ENCODE peak calls at places on chromosomes 1 and 21, in nine cellular contexts. One of them, this sample, is unnamed.

GRCh38 chr1:151156515-151156819 is at the start of gene TNFAIP8L2:
- DNase-seq in adrenal gland: peak
- DNase-seq in astrocyte of the cerebellum: no peak
- DNase-seq in tibial artery: no peak
- DNase-seq in H1: no peak
- DNase-seq in AG09309: no peak
- DNase-seq in fibroblast of pulmonary artery: no peak
- DNase-seq in neural progenitor cell: peak
- DNase-seq in psoas muscle: peak
- DNase-seq in this sample: no peak

GRCh38 chr1:87955038-87955437 is 626.4 kb downstream of the LMO4 start:
- DNase-seq in adrenal gland: no peak
- DNase-seq in astrocyte of the cerebellum: no peak
- DNase-seq in tibial artery: no peak
- DNase-seq in H1: no peak
- DNase-seq in AG09309: no peak
- DNase-seq in fibroblast of pulmonary artery: no peak
- DNase-seq in neural progenitor cell: no peak
- DNase-seq in psoas muscle: no peak
- DNase-seq in this sample: no peak

GRCh38 chr1:33195560-33195959 is 13.7 kb upstream of the TRIM62 start:
- DNase-seq in adrenal gland: no peak
- DNase-seq in astrocyte of the cerebellum: no peak
- DNase-seq in tibial artery: no peak
- DNase-seq in H1: no peak
- DNase-seq in AG09309: no peak
- DNase-seq in fibroblast of pulmonary artery: no peak
- DNase-seq in neural progenitor cell: no peak
- DNase-seq in psoas muscle: no peak
- DNase-seq in this sample: no peak

GRCh38 chr1:59011663-59012062 is 227.8 kb upstream of the JUN start:
- DNase-seq in adrenal gland: peak
- DNase-seq in astrocyte of the cerebellum: no peak
- DNase-seq in tibial artery: no peak
- DNase-seq in H1: no peak
- DNase-seq in AG09309: no peak
- DNase-seq in fibroblast of pulmonary artery: no peak
- DNase-seq in neural progenitor cell: no peak
- DNase-seq in psoas muscle: no peak
- DNase-seq in this sample: no peak

GRCh38 chr1:109041614-109042473 is at the start of gene WDR47:
- DNase-seq in adrenal gland: peak
- DNase-seq in astrocyte of the cerebellum: peak
- DNase-seq in tibial artery: peak
- DNase-seq in H1: peak
- DNase-seq in AG09309: peak
- DNase-seq in fibroblast of pulmonary artery: peak
- DNase-seq in neural progenitor cell: peak
- DNase-seq in psoas muscle: peak
- DNase-seq in this sample: peak

GRCh38 chr1:116674761-116675160 is 7.2 kb upstream of the IGSF3 start:
- DNase-seq in adrenal gland: no peak
- DNase-seq in astrocyte of the cerebellum: no peak
- DNase-seq in tibial artery: no peak
- DNase-seq in H1: no peak
- DNase-seq in AG09309: no peak
- DNase-seq in fibroblast of pulmonary artery: no peak
- DNase-seq in neural progenitor cell: no peak
- DNase-seq in psoas muscle: no peak
- DNase-seq in this sample: no peak

GRCh38 chr21:33481314-33481943 is 1.7 kb upstream of the TMEM50B start:
- DNase-seq in adrenal gland: peak
- DNase-seq in astrocyte of the cerebellum: no peak
- DNase-seq in tibial artery: no peak
- DNase-seq in H1: no peak
- DNase-seq in AG09309: no peak
- DNase-seq in fibroblast of pulmonary artery: no peak
- DNase-seq in neural progenitor cell: no peak
- DNase-seq in psoas muscle: no peak
- DNase-seq in this sample: no peak

GRCh38 chr1:30416221-30416820 is 307.1 kb downstream of the MATN1 start:
- DNase-seq in adrenal gland: peak
- DNase-seq in astrocyte of the cerebellum: no peak
- DNase-seq in tibial artery: no peak
- DNase-seq in H1: peak
- DNase-seq in AG09309: no peak
- DNase-seq in fibroblast of pulmonary artery: no peak
- DNase-seq in neural progenitor cell: no peak
- DNase-seq in psoas muscle: no peak
- DNase-seq in this sample: no peak

GRCh38 chr1:34684246-34684645 is 70.6 kb upstream of the GJB5 start:
- DNase-seq in adrenal gland: no peak
- DNase-seq in astrocyte of the cerebellum: no peak
- DNase-seq in tibial artery: no peak
- DNase-seq in H1: peak
- DNase-seq in AG09309: no peak
- DNase-seq in fibroblast of pulmonary artery: no peak
- DNase-seq in neural progenitor cell: no peak
- DNase-seq in psoas muscle: no peak
- DNase-seq in this sample: no peak

GRCh38 chr1:97565886-97566285 is 354.9 kb downstream of the DPYD start:
- DNase-seq in adrenal gland: no peak
- DNase-seq in astrocyte of the cerebellum: no peak
- DNase-seq in tibial artery: no peak
- DNase-seq in H1: no peak
- DNase-seq in AG09309: no peak
- DNase-seq in fibroblast of pulmonary artery: peak
- DNase-seq in neural progenitor cell: no peak
- DNase-seq in psoas muscle: no peak
- DNase-seq in this sample: no peak

GRCh38 chr1:58979677-58980076 is 195.8 kb upstream of the JUN start:
- DNase-seq in adrenal gland: no peak
- DNase-seq in astrocyte of the cerebellum: no peak
- DNase-seq in tibial artery: no peak
- DNase-seq in H1: peak
- DNase-seq in AG09309: no peak
- DNase-seq in fibroblast of pulmonary artery: no peak
- DNase-seq in neural progenitor cell: no peak
- DNase-seq in psoas muscle: no peak
- DNase-seq in this sample: no peak

GRCh38 chr1:29361686-29362085 is 125.4 kb downstream of the PTPRU start:
- DNase-seq in adrenal gland: no peak
- DNase-seq in astrocyte of the cerebellum: no peak
- DNase-seq in tibial artery: no peak
- DNase-seq in H1: no peak
- DNase-seq in AG09309: no peak
- DNase-seq in fibroblast of pulmonary artery: no peak
- DNase-seq in neural progenitor cell: no peak
- DNase-seq in psoas muscle: no peak
- DNase-seq in this sample: no peak

GRCh38 chr1:48208251-48208650 is 14.3 kb upstream of the SLC5A9 start:
- DNase-seq in adrenal gland: no peak
- DNase-seq in astrocyte of the cerebellum: no peak
- DNase-seq in tibial artery: no peak
- DNase-seq in H1: peak
- DNase-seq in AG09309: no peak
- DNase-seq in fibroblast of pulmonary artery: no peak
- DNase-seq in neural progenitor cell: no peak
- DNase-seq in psoas muscle: no peak
- DNase-seq in this sample: no peak

GRCh38 chr1:25641931-25642611 is 25.5 kb downstream of the MAN1C1 start:
- DNase-seq in adrenal gland: peak
- DNase-seq in astrocyte of the cerebellum: peak
- DNase-seq in tibial artery: no peak
- DNase-seq in H1: peak
- DNase-seq in AG09309: no peak
- DNase-seq in fibroblast of pulmonary artery: peak
- DNase-seq in neural progenitor cell: no peak
- DNase-seq in psoas muscle: no peak
- DNase-seq in this sample: no peak

GRCh38 chr21:15004721-15005370 is 60.0 kb downstream of the NRIP1 start:
- DNase-seq in adrenal gland: no peak
- DNase-seq in astrocyte of the cerebellum: no peak
- DNase-seq in tibial artery: no peak
- DNase-seq in H1: no peak
- DNase-seq in AG09309: no peak
- DNase-seq in fibroblast of pulmonary artery: no peak
- DNase-seq in neural progenitor cell: no peak
- DNase-seq in psoas muscle: no peak
- DNase-seq in this sample: no peak

DNA sequence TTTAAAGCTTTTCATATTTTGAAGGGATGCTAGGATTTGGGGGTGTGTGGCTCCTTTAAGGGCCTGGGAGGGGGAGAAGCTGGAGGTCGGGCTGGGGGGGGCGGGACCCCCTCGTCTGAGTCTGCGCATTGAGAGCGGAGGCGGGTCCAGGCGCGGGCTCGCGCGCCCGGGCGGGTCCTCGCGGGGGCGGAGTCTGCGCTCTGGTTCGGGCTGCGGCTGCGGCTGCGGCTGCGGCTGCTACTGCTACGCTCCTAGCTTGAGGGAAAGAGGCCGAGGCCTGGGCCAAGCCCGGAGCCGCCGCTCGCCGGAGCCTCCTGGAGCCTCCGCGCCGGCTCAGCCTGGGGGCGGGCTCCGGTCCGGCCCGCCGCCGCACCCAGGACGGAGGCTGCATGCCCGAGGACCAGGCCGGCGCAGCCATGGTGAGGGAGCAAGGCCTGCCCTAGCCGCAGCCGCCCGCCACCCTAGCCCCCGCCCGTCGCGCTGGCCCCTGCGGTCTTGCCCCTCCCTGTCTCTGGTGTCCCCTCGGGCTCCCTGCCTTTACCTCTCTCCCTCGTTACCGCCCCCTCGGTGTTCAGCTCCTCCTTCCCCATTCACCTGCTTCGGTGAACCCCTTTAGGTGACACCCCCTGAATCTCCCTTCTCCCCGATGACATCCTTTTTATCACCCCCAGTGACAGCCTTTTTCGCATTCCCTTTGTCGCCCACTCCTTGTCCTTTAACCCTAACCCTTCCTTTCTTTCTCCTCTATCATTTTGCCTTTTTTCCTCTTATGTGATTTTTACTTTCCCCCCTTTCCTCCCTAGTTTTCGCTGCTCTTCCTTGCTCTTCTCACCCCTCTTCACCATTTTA is at the start of gene ZYG11B:
- DNase-seq in adrenal gland: peak
- DNase-seq in astrocyte of the cerebellum: peak
- DNase-seq in tibial artery: peak
- DNase-seq in H1: peak
- DNase-seq in AG09309: peak
- DNase-seq in fibroblast of pulmonary artery: peak
- DNase-seq in neural progenitor cell: peak
- DNase-seq in psoas muscle: peak
- DNase-seq in this sample: peak
- TF ChIP-seq CTCF in adrenal gland: no peak
- TF ChIP-seq CTCF in astrocyte of the cerebellum: no peak
- TF ChIP-seq CTCF in tibial artery: no peak
- TF ChIP-seq CTCF in H1: no peak
- TF ChIP-seq CTCF in AG09309: no peak
- TF ChIP-seq CTCF in fibroblast of pulmonary artery: no peak
- TF ChIP-seq CTCF in neural progenitor cell: no peak
- TF ChIP-seq CTCF in psoas muscle: no peak
- TF ChIP-seq CTCF in this sample: no peak

DNA sequence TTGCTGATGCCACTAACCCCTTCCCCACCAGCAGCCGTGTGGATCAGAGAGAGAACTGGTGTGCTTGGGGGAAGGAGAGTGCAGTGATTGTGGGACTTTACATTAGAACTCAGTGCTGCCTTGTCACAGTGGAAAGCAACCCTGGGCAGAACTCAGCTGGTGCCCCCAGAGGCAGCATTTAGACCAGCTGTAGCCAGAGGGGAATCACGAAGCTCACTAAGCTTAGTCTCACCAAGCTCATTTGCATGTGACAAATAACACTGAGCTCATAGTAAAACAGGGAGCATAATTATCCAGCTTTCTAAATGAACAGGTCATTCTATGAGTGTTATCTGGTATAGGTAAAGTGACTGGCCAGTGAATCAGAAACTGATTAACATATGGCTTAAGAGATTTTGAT is 9.8 kb upstream of the SMAP2 start:
- DNase-seq in adrenal gland: no peak
- DNase-seq in astrocyte of the cerebellum: no peak
- DNase-seq in tibial artery: no peak
- DNase-seq in H1: no peak
- DNase-seq in AG09309: no peak
- DNase-seq in fibroblast of pulmonary artery: no peak
- DNase-seq in neural progenitor cell: peak
- DNase-seq in psoas muscle: no peak
- DNase-seq in this sample: no peak
- TF ChIP-seq CTCF in adrenal gland: no peak
- TF ChIP-seq CTCF in astrocyte of the cerebellum: no peak
- TF ChIP-seq CTCF in tibial artery: no peak
- TF ChIP-seq CTCF in H1: no peak
- TF ChIP-seq CTCF in AG09309: no peak
- TF ChIP-seq CTCF in fibroblast of pulmonary artery: no peak
- TF ChIP-seq CTCF in neural progenitor cell: peak
- TF ChIP-seq CTCF in psoas muscle: no peak
- TF ChIP-seq CTCF in this sample: no peak

DNA sequence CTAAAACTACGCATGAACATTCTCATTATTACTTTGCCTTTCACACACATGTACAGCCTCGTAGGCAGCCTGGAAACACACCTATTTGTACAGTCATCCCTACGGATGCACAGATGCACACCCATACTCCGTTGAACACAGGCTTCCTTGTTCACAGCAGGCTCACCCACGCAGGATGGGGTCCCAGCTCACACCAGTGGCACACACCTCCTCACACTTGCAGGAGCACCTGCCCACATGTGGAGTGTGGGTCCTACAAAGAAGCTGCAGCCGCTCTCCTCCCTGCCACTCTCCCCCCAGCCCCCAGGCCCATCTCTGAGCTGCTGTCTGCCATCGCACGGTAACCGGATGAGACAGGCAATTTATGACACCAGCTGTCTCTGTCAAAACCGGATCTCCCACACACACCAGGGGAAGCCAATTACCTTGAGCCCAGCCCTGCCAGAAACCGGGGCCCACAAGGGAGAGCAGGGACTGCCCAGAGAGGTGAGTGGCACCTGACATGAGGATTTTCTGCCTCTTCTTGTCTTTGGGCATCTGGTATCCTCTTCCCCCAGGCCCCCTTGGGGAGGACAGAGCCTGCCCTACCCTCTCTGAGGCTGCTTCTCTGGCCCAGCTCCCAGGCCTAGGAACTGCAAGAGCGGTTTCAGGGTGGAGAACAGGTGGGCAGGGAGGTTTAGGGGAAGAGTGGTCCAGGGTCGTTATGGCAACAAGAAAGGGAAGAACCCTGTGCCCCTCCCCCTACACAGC is 175.4 kb downstream of the IGSF21 start:
- DNase-seq in adrenal gland: no peak
- DNase-seq in astrocyte of the cerebellum: no peak
- DNase-seq in tibial artery: no peak
- DNase-seq in H1: peak
- DNase-seq in AG09309: no peak
- DNase-seq in fibroblast of pulmonary artery: no peak
- DNase-seq in neural progenitor cell: peak
- DNase-seq in psoas muscle: no peak
- DNase-seq in this sample: peak
- TF ChIP-seq CTCF in adrenal gland: no peak
- TF ChIP-seq CTCF in astrocyte of the cerebellum: no peak
- TF ChIP-seq CTCF in tibial artery: no peak
- TF ChIP-seq CTCF in H1: no peak
- TF ChIP-seq CTCF in AG09309: no peak
- TF ChIP-seq CTCF in fibroblast of pulmonary artery: no peak
- TF ChIP-seq CTCF in neural progenitor cell: no peak
- TF ChIP-seq CTCF in psoas muscle: no peak
- TF ChIP-seq CTCF in this sample: no peak

GRCh38 chr1:240492832-240493440 is 119.0 kb downstream of the GREM2 start:
- DNase-seq in adrenal gland: peak
- DNase-seq in astrocyte of the cerebellum: no peak
- DNase-seq in tibial artery: no peak
- DNase-seq in H1: peak
- DNase-seq in AG09309: no peak
- DNase-seq in fibroblast of pulmonary artery: peak
- DNase-seq in neural progenitor cell: peak
- DNase-seq in psoas muscle: peak
- DNase-seq in this sample: peak
- TF ChIP-seq CTCF in adrenal gland: peak
- TF ChIP-seq CTCF in astrocyte of the cerebellum: no peak
- TF ChIP-seq CTCF in tibial artery: no peak
- TF ChIP-seq CTCF in H1: peak
- TF ChIP-seq CTCF in AG09309: peak
- TF ChIP-seq CTCF in fibroblast of pulmonary artery: peak
- TF ChIP-seq CTCF in neural progenitor cell: peak
- TF ChIP-seq CTCF in psoas muscle: no peak
- TF ChIP-seq CTCF in this sample: peak